ENCODE peak calls at places on chromosomes 7 and 10, in nine cellular contexts. S, Z, T, V, B, O, A, H and W are unnamed samples.

GRCh38 chr10:33893502-33893901 is 559.0 kb upstream of the NRP1 start:
- DNase-seq in V (no peak), A (no peak), S (no peak), Z (no peak), B (peak), T (no peak), H (no peak), O (no peak), W (no peak)

GRCh38 chr10:112634096-112634830 is 187.2 kb downstream of the VTI1A start:
- DNase-seq in A (no peak), S (no peak), Z (no peak), H (no peak), V (no peak), B (peak), O (no peak), T (no peak), W (no peak)

GRCh38 chr7:66629222-66629658 is 559 bp downstream of the KCTD7 start:
- DNase-seq in H (no peak), B (no peak), V (no peak), A (peak), T (no peak), O (no peak), Z (no peak), S (no peak), W (no peak)

GRCh38 chr10:77320852-77321496 is 316.6 kb downstream of the KCNMA1 start:
- DNase-seq in Z (no peak), B (peak), T (no peak), H (peak), V (no peak), A (no peak), O (no peak), S (no peak), W (no peak)

GRCh38 chr7:75531359-75531821 is 39.3 kb downstream of the SPDYE5 start:
- DNase-seq in Z (no peak), V (no peak), B (no peak), A (peak), H (no peak), O (no peak), S (no peak), T (no peak), W (peak)

GRCh38 chr7:70808876-70809275 is 323.1 kb upstream of the GALNT17 start:
- DNase-seq in O (no peak), A (no peak), S (no peak), B (no peak), Z (no peak), T (no peak), V (no peak), H (no peak), W (no peak)

GRCh38 chr10:99369551-99369950 is 40.4 kb downstream of the CNNM1 start:
- DNase-seq in V (no peak), S (no peak), O (no peak), A (no peak), H (peak), T (no peak), B (no peak), Z (no peak), W (no peak)

GRCh38 chr10:93701903-93702277 is 502 bp downstream of the FRA10AC1 start:
- DNase-seq in T (no peak), V (peak), Z (no peak), S (no peak), H (peak), O (no peak), B (peak), A (peak), W (no peak)

GRCh38 chr7:149261321-149261828 is 621 bp upstream of the ZNF783 start:
- DNase-seq in S (no peak), T (no peak), Z (no peak), H (no peak), O (peak), B (peak), A (peak), V (no peak), W (no peak)

GRCh38 chr10:50398823-50399222 is 147.5 kb upstream of the ASAH2 start:
- DNase-seq in B (no peak), S (no peak), Z (no peak), H (no peak), O (no peak), T (no peak), V (no peak), A (no peak), W (no peak)

GRCh38 chr7:27661776-27662489 is 750 bp downstream of the HIBADH start:
- DNase-seq in A (peak), S (no peak), T (no peak), B (peak), Z (peak), V (peak), H (no peak), O (no peak), W (no peak)

GRCh38 chr7:158245724-158246041 is 341.9 kb downstream of the PTPRN2 start:
- DNase-seq in A (no peak), S (no peak), H (no peak), O (no peak), Z (no peak), V (no peak), T (no peak), B (no peak), W (peak)

GRCh38 chr10:20091698-20092097 is 275.5 kb downstream of the PLXDC2 start:
- DNase-seq in H (no peak), Z (no peak), O (no peak), T (no peak), B (no peak), A (no peak), V (no peak), S (no peak), W (no peak)

GRCh38 chr10:58027431-58027830 is 240.3 kb downstream of the IPMK start:
- DNase-seq in O (no peak), H (no peak), A (no peak), T (no peak), Z (no peak), V (no peak), S (no peak), B (peak), W (no peak)

GRCh38 chr7:30679664-30680063 is 2.6 kb downstream of the CRHR2 start:
- DNase-seq in B (no peak), O (no peak), H (no peak), T (no peak), Z (no peak), S (no peak), V (no peak), A (no peak), W (no peak)

GRCh38 chr7:47791682-47792081 is 156.6 kb downstream of the PKD1L1 start:
- DNase-seq in S (no peak), H (no peak), Z (no peak), V (no peak), O (no peak), T (no peak), A (no peak), B (no peak), W (no peak)

GRCh38 chr7:35802649-35803048 is 1.8 kb downstream of the SEPTIN7 start:
- DNase-seq in V (no peak), S (peak), B (no peak), Z (no peak), O (peak), T (no peak), H (peak), A (no peak), W (no peak)

GRCh38 chr7:92137531-92137930 is 3.3 kb upstream of the CYP51A1 start:
- DNase-seq in H (no peak), A (no peak), B (no peak), S (no peak), V (no peak), Z (no peak), O (no peak), T (no peak), W (no peak)

GRCh38 chr7:50854831-50855230 is 72.1 kb upstream of the GRB10 start:
- DNase-seq in Z (no peak), T (no peak), H (no peak), O (no peak), B (no peak), S (no peak), V (no peak), A (no peak), W (no peak)

GRCh38 chr10:26242752-26243151 is 26.2 kb downstream of the GAD2 start:
- DNase-seq in T (peak), V (no peak), A (peak), H (no peak), S (no peak), Z (no peak), B (no peak), O (no peak), W (no peak)

GRCh38 chr7:98630149-98630548 is 13.1 kb downstream of the NPTX2 start:
- DNase-seq in A (no peak), O (no peak), Z (no peak), H (no peak), S (no peak), V (no peak), B (no peak), T (no peak), W (peak)

GRCh38 chr10:24891823-24892222 is 60.6 kb downstream of the PRTFDC1 start:
- DNase-seq in A (no peak), V (no peak), B (peak), Z (no peak), H (no peak), S (no peak), T (no peak), O (no peak), W (no peak)

GRCh38 chr10:124875596-124875995 is 66.3 kb upstream of the ZRANB1 start:
- DNase-seq in A (peak), T (no peak), O (no peak), S (no peak), B (peak), H (peak), V (no peak), Z (no peak), W (no peak)

GRCh38 chr10:29119374-29119773 is 169.5 kb upstream of the LYZL1 start:
- DNase-seq in B (peak), A (peak), O (no peak), T (no peak), V (no peak), S (no peak), Z (peak), H (no peak), W (no peak)

GRCh38 chr10:106481598-106481997 is 682.9 kb downstream of the SORCS1 start:
- DNase-seq in T (no peak), O (no peak), Z (no peak), H (no peak), V (no peak), A (no peak), B (no peak), S (no peak), W (no peak)

GRCh38 chr7:40990841-40991240 is 712.0 kb downstream of the INHBA start:
- DNase-seq in H (no peak), T (no peak), V (no peak), Z (no peak), O (no peak), A (no peak), S (no peak), B (peak), W (no peak)

GRCh38 chr10:113854757-113855626 is 531 bp downstream of the NHLRC2 start:
- DNase-seq in Z (peak), B (peak), A (peak), S (peak), O (peak), H (peak), V (peak), T (peak), W (peak)

GRCh38 chr7:99224263-99224947 is 16.5 kb upstream of the KPNA7 start:
- DNase-seq in H (no peak), T (no peak), Z (peak), S (no peak), V (peak), B (peak), O (no peak), A (no peak), W (no peak)

GRCh38 chr10:22761569-22762220 is 47.3 kb upstream of the PIP4K2A start:
- DNase-seq in H (no peak), A (no peak), V (no peak), S (no peak), O (no peak), B (peak), T (no peak), Z (no peak), W (no peak)

GRCh38 chr7:95901006-95901405 is 128.7 kb downstream of the DYNC1I1 start:
- DNase-seq in V (peak), Z (no peak), B (no peak), O (no peak), H (no peak), T (no peak), A (no peak), S (no peak), W (no peak)

GRCh38 chr7:151742713-151743480 is 134.0 kb downstream of the PRKAG2 start:
- DNase-seq in H (no peak), B (no peak), V (no peak), Z (no peak), T (no peak), A (peak), S (no peak), O (no peak), W (no peak)